ENCODE peak calls at places on chromosomes 7 and 10, in four cellular contexts. J, O, Q and S are unnamed samples.

GRCh38 chr10:86152911-86153310 is 213.7 kb downstream of the GRID1 start:
- DNase-seq in J (no peak), O (no peak), Q (no peak), S (no peak)

GRCh38 chr7:69708857-69709256 is 110.6 kb downstream of the AUTS2 start:
- DNase-seq in J (peak), O (no peak), Q (peak), S (no peak)

GRCh38 chr7:862157-862556 is 14.2 kb upstream of the GET4 start:
- DNase-seq in J (no peak), O (no peak), Q (no peak), S (no peak)

GRCh38 chr7:1210979-1211608 is 21.6 kb upstream of the UNCX start:
- DNase-seq in J (no peak), O (no peak), Q (no peak), S (no peak)

GRCh38 chr10:35959103-35959740 is 317.1 kb upstream of the FZD8 start:
- DNase-seq in J (no peak), O (no peak), Q (no peak), S (no peak)

GRCh38 chr7:81887691-81888090 is 117.8 kb upstream of the HGF start:
- DNase-seq in J (no peak), O (no peak), Q (no peak), S (no peak)

GRCh38 chr10:121862624-121863023 is 65.2 kb downstream of the ATE1 start:
- DNase-seq in J (no peak), O (no peak), Q (no peak), S (no peak)

GRCh38 chr10:132458595-132459251 is 61.7 kb downstream of the PWWP2B start:
- DNase-seq in J (peak), O (peak), Q (peak), S (no peak)

GRCh38 chr7:54664235-54665228 is 94.5 kb downstream of the SEC61G start:
- DNase-seq in J (peak), O (no peak), Q (peak), S (no peak)

GRCh38 chr7:138837627-138838026 is 39.6 kb upstream of the ATP6V0A4 start:
- DNase-seq in J (no peak), O (no peak), Q (no peak), S (no peak)

GRCh38 chr10:61354538-61354937 is 98.6 kb downstream of the TMEM26 start:
- DNase-seq in J (no peak), O (no peak), Q (no peak), S (no peak)

GRCh38 chr10:85284778-85285397 is 956.5 kb downstream of the CCSER2 start:
- DNase-seq in J (no peak), O (no peak), Q (no peak), S (no peak)

GRCh38 chr10:94133239-94133638 is 139.5 kb downstream of the PLCE1 start:
- DNase-seq in J (no peak), O (no peak), Q (no peak), S (no peak)

GRCh38 chr10:70441161-70441876 is at the start of gene NODAL:
- DNase-seq in J (no peak), O (no peak), Q (no peak), S (no peak)